ENCODE peak calls at places on chromosomes 1 and 21, in four cellular contexts. D is NCI-H1105, S is body of pancreas, F is kidney tubule cell. U is an unnamed sample.
A peak's percentile ranks its signal among the peaks of the same experiment; 100 is the strongest.

GRCh38 chr1:167273027-167273800 is 52.5 kb downstream of the POU2F1 start:
- DNase-seq in D (peak; percentile 71), S (no peak), F (peak; percentile 53), U (no peak)

GRCh38 chr1:116847688-116848531 is 61.8 kb upstream of the PTGFRN start:
- DNase-seq in D (no peak), S (no peak), F (no peak), U (no peak)

GRCh38 chr1:116574581-116575291 is 3.9 kb upstream of the CD58 start:
- DNase-seq in D (peak; percentile 52), S (peak; percentile 74), F (peak; percentile 59), U (no peak)

GRCh38 chr1:71861022-71861421 is 421.3 kb downstream of the NEGR1 start:
- DNase-seq in D (no peak), S (no peak), F (peak; percentile 81), U (no peak)

GRCh38 chr1:100799548-100799947 is 80.0 kb downstream of the VCAM1 start:
- DNase-seq in D (no peak), S (no peak), F (no peak), U (no peak)

GRCh38 chr1:94714152-94714551 is 106.0 kb upstream of the SLC44A3 start:
- DNase-seq in D (no peak), S (no peak), F (no peak), U (no peak)

GRCh38 chr1:30322859-30323257 is 400.5 kb downstream of the MATN1 start:
- DNase-seq in D (no peak), S (no peak), F (no peak), U (no peak)

GRCh38 chr1:229229137-229229720 is 41.7 kb upstream of the RAB4A start:
- DNase-seq in D (no peak), S (peak; percentile 55), F (peak; percentile 89), U (no peak)

GRCh38 chr21:45638707-45639106 is 4.8 kb upstream of the PCBP3 start:
- DNase-seq in D (no peak), S (no peak), F (no peak), U (no peak)

GRCh38 chr21:41672543-41672915 is 94.3 kb downstream of the RIPK4 start:
- DNase-seq in D (no peak), S (no peak), F (no peak), U (no peak)

GRCh38 chr1:179168526-179168925 is 61.0 kb downstream of the ABL2 start:
- DNase-seq in D (no peak), S (no peak), F (no peak), U (no peak)

GRCh38 chr21:17900281-17900989 is 81.3 kb upstream of the C21orf91 start:
- DNase-seq in D (peak; percentile 14), S (no peak), F (no peak), U (no peak)

GRCh38 chr1:204288061-204288588 is 71.6 kb downstream of the PLEKHA6 start:
- DNase-seq in D (no peak), S (peak; percentile 89), F (peak; percentile 99), U (peak; percentile 72)

GRCh38 chr21:44933938-44934260 is 5.9 kb upstream of the SLX9 start:
- DNase-seq in D (no peak), S (no peak), F (no peak), U (no peak)

GRCh38 chr1:27068922-27069321 is 56.3 kb upstream of the TENT5B start:
- DNase-seq in D (no peak), S (no peak), F (no peak), U (no peak)

GRCh38 chr1:36565576-36566501 is 83.1 kb upstream of the CSF3R start:
- DNase-seq in D (no peak), S (no peak), F (no peak), U (no peak)

GRCh38 chr1:203287109-203287893 is 18.0 kb upstream of the BTG2 start:
- DNase-seq in D (no peak), S (peak; percentile 87), F (peak; percentile 15), U (peak; percentile 91)

GRCh38 chr1:205301220-205301821 is 20.2 kb downstream of the NUAK2 start:
- DNase-seq in D (peak; percentile 75), S (peak; percentile 97), F (peak; percentile 97), U (peak; percentile 52)

GRCh38 chr1:46533179-46533864 is 18.1 kb downstream of the KNCN start:
- DNase-seq in D (peak; percentile 66), S (peak; percentile 22), F (peak; percentile 41), U (no peak)